ENCODE peak calls at places on chromosome 20, in five cellular contexts. Z, Q, L, F and C are unnamed samples.

GRCh38 chr20:57024849-57025248 is 241.6 kb downstream of the BMP7 start:
- DNase-seq in Z (no peak), Q (no peak), L (no peak), F (no peak), C (no peak)

GRCh38 chr20:31573555-31574295 is 31.4 kb upstream of the ID1 start:
- DNase-seq in Z (no peak), Q (no peak), L (peak), F (no peak), C (no peak)

GRCh38 chr20:57907131-57908083 is 197.6 kb upstream of the PMEPA1 start:
- DNase-seq in Z (no peak), Q (no peak), L (peak), F (no peak), C (no peak)

GRCh38 chr20:52985687-52986086 is 13.5 kb downstream of the TSHZ2 start:
- DNase-seq in Z (no peak), Q (no peak), L (peak), F (no peak), C (no peak)

GRCh38 chr20:63099426-63100267 is 92.9 kb upstream of the BHLHE23 start:
- DNase-seq in Z (no peak), Q (no peak), L (no peak), F (no peak), C (no peak)

GRCh38 chr20:32456869-32457421 is 98.8 kb downstream of the ASXL1 start:
- DNase-seq in Z (peak), Q (peak), L (peak), F (peak), C (no peak)

GRCh38 chr20:3340443-3340842 is 67.0 kb downstream of the DNAAF9 start:
- DNase-seq in Z (peak), Q (no peak), L (no peak), F (no peak), C (peak)

GRCh38 chr20:20731000-20731944 is 18.8 kb upstream of the RALGAPA2 start:
- DNase-seq in Z (no peak), Q (peak), L (peak), F (no peak), C (no peak)

GRCh38 chr20:10634683-10635411 is 39.0 kb downstream of the JAG1 start:
- DNase-seq in Z (no peak), Q (no peak), L (peak), F (no peak), C (no peak)

GRCh38 chr20:6017467-6017866 is 36.4 kb downstream of the LRRN4 start:
- DNase-seq in Z (no peak), Q (no peak), L (no peak), F (no peak), C (no peak)

GRCh38 chr20:6012166-6012565 is 41.7 kb downstream of the LRRN4 start:
- DNase-seq in Z (no peak), Q (no peak), L (no peak), F (no peak), C (no peak)

GRCh38 chr20:6014957-6015356 is 38.9 kb downstream of the LRRN4 start:
- DNase-seq in Z (no peak), Q (no peak), L (no peak), F (no peak), C (no peak)

GRCh38 chr20:6014017-6014416 is 39.8 kb downstream of the LRRN4 start:
- DNase-seq in Z (no peak), Q (no peak), L (no peak), F (no peak), C (no peak)

GRCh38 chr20:6017880-6018279 is 36.0 kb downstream of the LRRN4 start:
- DNase-seq in Z (no peak), Q (no peak), L (no peak), F (no peak), C (no peak)
- TF ChIP-seq CTCF in Z (no peak), Q (no peak), L (no peak), F (no peak), C (no peak)

GRCh38 chr20:33686984-33687366 is 790 bp upstream of the E2F1 start:
- DNase-seq in Z (no peak), Q (no peak), L (no peak), F (no peak), C (no peak)
- H3K4me3 ChIP-seq in Z (peak), Q (peak), L (no peak), F (peak), C (peak)

DNA sequence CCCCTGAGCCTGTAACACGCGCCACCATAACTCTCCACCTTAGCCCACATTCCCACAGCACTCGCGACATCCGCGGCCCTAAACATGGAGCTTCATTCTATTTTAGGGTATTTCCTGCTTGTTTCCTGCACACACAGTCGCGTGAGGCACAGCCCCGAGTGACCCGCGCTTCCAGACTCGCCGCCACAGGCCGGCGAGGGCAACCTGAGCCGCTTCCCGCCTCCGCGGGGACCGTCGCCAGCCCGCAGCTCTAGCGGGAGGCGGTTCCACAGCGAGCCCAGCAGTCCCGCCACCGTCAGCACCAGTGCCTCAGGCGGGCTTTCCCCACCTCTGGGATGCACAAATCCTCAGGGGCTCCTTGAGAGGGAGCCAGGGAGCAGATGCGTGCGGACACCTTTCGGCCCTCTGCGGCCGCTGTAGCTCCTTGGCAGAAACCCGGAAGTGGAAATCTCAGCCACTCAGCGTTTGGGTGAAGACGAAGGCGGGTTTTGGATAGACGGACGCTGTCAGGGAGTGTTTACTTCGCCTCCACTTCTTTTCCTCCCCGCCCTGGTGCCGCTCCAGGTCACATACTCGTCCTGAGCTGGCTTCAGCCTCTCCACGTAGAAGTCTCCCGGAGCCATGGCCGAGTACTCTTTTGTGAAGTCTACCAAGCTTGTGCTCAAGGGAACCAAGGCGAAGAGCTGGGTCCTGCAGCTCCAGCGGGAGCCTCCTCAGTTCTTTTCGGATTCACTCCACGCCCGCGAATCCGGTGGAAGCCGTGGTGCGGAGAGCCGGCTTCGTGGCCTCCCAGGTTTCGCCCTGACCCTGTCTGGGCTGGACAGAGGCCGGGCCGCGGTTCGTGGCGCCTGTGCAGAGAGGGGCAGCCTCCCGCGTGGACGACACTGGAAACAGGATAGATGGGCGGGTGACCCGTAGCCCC is 2177.4 kb upstream of the DEFB115 start:
- DNase-seq in Z (no peak), Q (peak), L (peak), F (peak), C (no peak)
- TF ChIP-seq CTCF in Z (no peak), Q (no peak), L (peak), F (peak), C (no peak)

GRCh38 chr20:23640873-23641667 is 3.3 kb upstream of the CST3 start:
- DNase-seq in Z (no peak), Q (no peak), L (no peak), F (no peak), C (no peak)
- H3K4me3 ChIP-seq in Z (no peak), Q (no peak), L (no peak), F (no peak), C (no peak)

GRCh38 chr20:41531876-41532275 is 86.3 kb downstream of the CHD6 start:
- DNase-seq in Z (no peak), Q (no peak), L (peak), F (no peak), C (no peak)
- TF ChIP-seq CTCF in Z (no peak), Q (no peak), L (no peak), F (no peak), C (no peak)

DNA sequence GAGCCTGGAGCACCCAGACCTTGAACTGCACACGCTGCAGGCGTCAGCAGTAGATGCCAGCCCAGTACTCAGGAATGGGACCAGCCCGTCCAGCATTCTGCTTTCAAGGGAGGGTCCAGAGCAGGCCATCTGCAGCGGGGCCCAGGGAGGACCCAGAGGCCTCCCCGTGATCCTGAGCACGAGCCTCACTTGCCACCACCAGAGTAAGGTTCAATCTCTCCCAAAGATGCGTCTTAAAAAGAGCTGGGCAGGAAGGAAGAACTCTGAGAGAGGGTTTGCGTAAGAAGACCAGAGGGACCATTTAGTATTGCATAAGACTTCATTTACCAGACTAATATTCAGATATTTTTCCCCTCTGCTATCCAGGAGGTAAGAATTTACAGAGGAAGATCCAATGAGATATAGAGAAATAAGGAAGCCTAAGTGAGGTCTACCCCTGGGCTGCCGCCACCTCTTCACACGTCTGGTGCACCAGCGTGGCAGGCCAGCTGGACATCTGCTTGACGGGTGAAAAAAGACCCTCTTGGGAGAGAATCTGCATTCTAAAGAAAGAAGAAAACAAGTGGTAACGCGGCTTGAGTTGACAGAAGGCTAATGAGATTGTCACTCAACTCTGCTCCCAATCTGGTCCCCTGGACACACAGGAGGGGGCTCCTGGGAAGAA is 107.3 kb downstream of the PRND start:
- DNase-seq in Z (no peak), Q (peak), L (no peak), F (no peak), C (no peak)
- H3K4me3 ChIP-seq in Z (no peak), Q (no peak), L (no peak), F (no peak), C (no peak)